ENCODE peak calls at places on chromosome 5, in four cellular contexts. C is T-cell, Y is Karpas-422, Q is astrocyte of the spinal cord. D is an unnamed sample.

GRCh38 chr5:137613554-137614265 is 114.6 kb upstream of the SPOCK1 start:
- DNase-seq in C (no peak), Y (no peak), Q (no peak), D (peak)

GRCh38 chr5:128905225-128906110 is 59.8 kb upstream of the SLC27A6 start:
- DNase-seq in C (no peak), Y (peak), Q (peak), D (peak)

GRCh38 chr5:6542421-6543345 is 90.2 kb downstream of the NSUN2 start:
- DNase-seq in C (no peak), Y (no peak), Q (no peak), D (no peak)

GRCh38 chr5:97494465-97494864 is 311.4 kb upstream of the RIOK2 start:
- DNase-seq in C (no peak), Y (no peak), Q (no peak), D (no peak)

GRCh38 chr5:157471709-157472108 is 11.7 kb downstream of the NIPAL4 start:
- DNase-seq in C (no peak), Y (peak), Q (no peak), D (peak)

GRCh38 chr5:96243862-96244261 is 189.2 kb downstream of the PCSK1 start:
- DNase-seq in C (no peak), Y (no peak), Q (no peak), D (no peak)

GRCh38 chr5:101977729-101978345 is 318.2 kb downstream of the SLCO4C1 start:
- DNase-seq in C (no peak), Y (peak), Q (peak), D (peak)

GRCh38 chr5:40687316-40687715 is 7.6 kb downstream of the PTGER4 start:
- DNase-seq in C (no peak), Y (no peak), Q (no peak), D (no peak)

GRCh38 chr5:128869970-128870747 is 95.1 kb upstream of the SLC27A6 start:
- DNase-seq in C (no peak), Y (no peak), Q (no peak), D (no peak)

GRCh38 chr5:149951138-149951749 is 6.7 kb upstream of the PDE6A start:
- DNase-seq in C (no peak), Y (no peak), Q (no peak), D (no peak)

GRCh38 chr5:115423051-115423450 is 121.5 kb downstream of the FEM1C start:
- DNase-seq in C (no peak), Y (no peak), Q (no peak), D (no peak)

GRCh38 chr5:3217114-3217513 is 378.5 kb upstream of the IRX1 start:
- DNase-seq in C (no peak), Y (no peak), Q (no peak), D (no peak)

GRCh38 chr5:84168841-84169240 is 215.8 kb downstream of the EDIL3 start:
- DNase-seq in C (no peak), Y (no peak), Q (no peak), D (no peak)

GRCh38 chr5:73438897-73439470 is 9.6 kb downstream of the FOXD1 start:
- DNase-seq in C (no peak), Y (no peak), Q (peak), D (no peak)

GRCh38 chr5:81749562-81750307 is 1.2 kb downstream of the SSBP2 start:
- DNase-seq in C (peak), Y (peak), Q (no peak), D (no peak)

GRCh38 chr5:53360811-53361210 is 119.6 kb upstream of the FST start:
- DNase-seq in C (no peak), Y (no peak), Q (peak), D (peak)

GRCh38 chr5:80141681-80142080 is 106.5 kb downstream of the THBS4 start:
- DNase-seq in C (no peak), Y (no peak), Q (no peak), D (no peak)

GRCh38 chr5:10227396-10227795 is 22.3 kb downstream of the ATPSCKMT start:
- DNase-seq in C (no peak), Y (no peak), Q (peak), D (no peak)

GRCh38 chr5:175743676-175744210 is 85.9 kb downstream of the HRH2 start:
- DNase-seq in C (no peak), Y (no peak), Q (no peak), D (no peak)

GRCh38 chr5:23013395-23013994 is 160.4 kb upstream of the CDH12 start:
- DNase-seq in C (no peak), Y (peak), Q (no peak), D (no peak)

GRCh38 chr5:75051217-75051751 is 1.1 kb downstream of the GCNT4 start:
- DNase-seq in C (peak), Y (no peak), Q (no peak), D (no peak)

GRCh38 chr5:58019614-58020013 is 440.3 kb downstream of the PLK2 start:
- DNase-seq in C (no peak), Y (no peak), Q (no peak), D (peak)

GRCh38 chr5:175659546-175660248 is 1.8 kb downstream of the HRH2 start:
- DNase-seq in C (no peak), Y (no peak), Q (no peak), D (no peak)

GRCh38 chr5:67998709-67999251 is 216.8 kb upstream of the PIK3R1 start:
- DNase-seq in C (no peak), Y (no peak), Q (peak), D (peak)

GRCh38 chr5:129097498-129098296 is 3.1 kb downstream of the ISOC1 start:
- DNase-seq in C (no peak), Y (no peak), Q (no peak), D (no peak)

GRCh38 chr5:168600409-168600808 is 21.2 kb upstream of the PANK3 start:
- DNase-seq in C (no peak), Y (no peak), Q (no peak), D (peak)

GRCh38 chr5:55344392-55344992 is 36.7 kb downstream of the MTREX start:
- DNase-seq in C (peak), Y (peak), Q (peak), D (peak)

GRCh38 chr5:128516978-128517377 is 21.1 kb downstream of the FBN2 start:
- DNase-seq in C (no peak), Y (no peak), Q (no peak), D (no peak)

GRCh38 chr5:157085930-157086329 is 22.9 kb downstream of the HAVCR2 start:
- DNase-seq in C (no peak), Y (no peak), Q (no peak), D (no peak)

GRCh38 chr5:91556-92263 is at the start of gene PLEKHG4B:
- DNase-seq in C (no peak), Y (no peak), Q (no peak), D (peak)

GRCh38 chr5:83426855-83427254 is 44.7 kb upstream of the VCAN start:
- DNase-seq in C (no peak), Y (no peak), Q (no peak), D (no peak)

D was measured in H4.